ENCODE peak calls at places on chromosomes 7 and 10, in ten cellular contexts. K is iPS DF 6.9, F is GM23248, C is left lung, O is GM23338, Y is IMR-90, E is ascending aorta, M is mammary epithelial cell, X is lung, B is tibial artery. S is an unnamed sample. For H3K4me1, the result is how much of the 10 kb centered on the place peaks cover.

GRCh38 chr10:17212802-17213204 is 11.3 kb upstream of the TRDMT1 start:
- DNase-seq in K (no peak), F (no peak), C (no peak), O (no peak), Y (no peak), E (no peak), M (no peak), X (no peak), B (no peak), S (no peak)

GRCh38 chr7:1466524-1467271 is 7.4 kb upstream of the MICALL2 start:
- DNase-seq in K (no peak), F (peak), C (peak), O (peak), Y (peak), E (peak), M (no peak), X (peak), B (peak), S (no peak)

GRCh38 chr7:123941391-123942180 is 16.5 kb downstream of the SPAM1 start:
- DNase-seq in K (no peak), F (no peak), C (no peak), O (peak), Y (no peak), E (no peak), M (peak), X (no peak), B (no peak), S (peak)

GRCh38 chr10:62018141-62018911 is 116.8 kb downstream of the ARID5B start:
- DNase-seq in K (no peak), F (no peak), C (no peak), O (no peak), Y (no peak), E (no peak), M (no peak), X (no peak), B (no peak), S (no peak)

GRCh38 chr7:4069268-4070095 is 612.6 kb upstream of the FOXK1 start:
- DNase-seq in K (no peak), F (no peak), C (no peak), O (no peak), Y (no peak), E (no peak), M (no peak), X (no peak), B (no peak), S (no peak)

GRCh38 chr7:138247081-138247480 is 170.8 kb downstream of the AKR1D1 start:
- DNase-seq in K (no peak), F (no peak), C (no peak), O (no peak), Y (no peak), E (no peak), M (no peak), X (no peak), B (no peak), S (no peak)

GRCh38 chr7:107948645-107949442 is 54.1 kb downstream of the LAMB1 start:
- DNase-seq in K (no peak), F (peak), C (no peak), O (no peak), Y (peak), E (no peak), M (peak), X (no peak), B (no peak), S (no peak)

GRCh38 chr7:43211276-43211675 is 98.8 kb downstream of the HECW1 start:
- DNase-seq in K (no peak), F (peak), C (no peak), O (peak), Y (no peak), E (no peak), M (no peak), X (no peak), B (no peak), S (no peak)

GRCh38 chr10:99370993-99371392 is 41.8 kb downstream of the CNNM1 start:
- DNase-seq in K (no peak), F (peak), C (no peak), O (peak), Y (peak), E (no peak), M (peak), X (no peak), B (no peak), S (no peak)

GRCh38 chr7:28754027-28754426 is 204.1 kb downstream of the TRIL start:
- DNase-seq in K (no peak), F (peak), C (no peak), O (no peak), Y (peak), E (no peak), M (peak), X (no peak), B (no peak), S (no peak)

GRCh38 chr7:122676466-122676865 is 22.5 kb downstream of the RNF133 start:
- DNase-seq in K (no peak), F (no peak), C (no peak), O (no peak), Y (no peak), E (no peak), M (no peak), X (no peak), B (no peak), S (no peak)

GRCh38 chr7:122677149-122677548 is 21.8 kb downstream of the RNF133 start:
- DNase-seq in K (no peak), F (no peak), C (no peak), O (no peak), Y (no peak), E (no peak), M (no peak), X (no peak), B (no peak), S (no peak)

GRCh38 chr7:122675011-122675410 is 23.9 kb downstream of the RNF133 start:
- DNase-seq in K (no peak), F (peak), C (no peak), O (no peak), Y (no peak), E (no peak), M (peak), X (no peak), B (no peak), S (no peak)

GRCh38 chr7:122674502-122674901 is 24.4 kb downstream of the RNF133 start:
- DNase-seq in K (no peak), F (peak), C (no peak), O (no peak), Y (no peak), E (no peak), M (peak), X (no peak), B (no peak), S (no peak)

GRCh38 chr7:122675621-122676020 is 23.3 kb downstream of the RNF133 start:
- DNase-seq in K (no peak), F (no peak), C (no peak), O (peak), Y (no peak), E (no peak), M (no peak), X (no peak), B (no peak), S (no peak)
- H3K27ac ChIP-seq in K (no peak), F (no peak), C (no peak), O (no peak), Y (no peak), E (no peak), M (no peak), X (no peak), B (no peak), S (no peak)

GRCh38 chr10:88618496-88618895 is 31.9 kb downstream of the LIPJ start:
- DNase-seq in K (no peak), F (peak), C (no peak), O (no peak), Y (no peak), E (no peak), M (no peak), X (no peak), B (no peak), S (no peak)
- H3K4me1 ChIP-seq in K (under half), F (under half), C (under half), O (under half), Y (under half), E (under half), M (under half), X (under half), B (under half), S (under half)

DNA sequence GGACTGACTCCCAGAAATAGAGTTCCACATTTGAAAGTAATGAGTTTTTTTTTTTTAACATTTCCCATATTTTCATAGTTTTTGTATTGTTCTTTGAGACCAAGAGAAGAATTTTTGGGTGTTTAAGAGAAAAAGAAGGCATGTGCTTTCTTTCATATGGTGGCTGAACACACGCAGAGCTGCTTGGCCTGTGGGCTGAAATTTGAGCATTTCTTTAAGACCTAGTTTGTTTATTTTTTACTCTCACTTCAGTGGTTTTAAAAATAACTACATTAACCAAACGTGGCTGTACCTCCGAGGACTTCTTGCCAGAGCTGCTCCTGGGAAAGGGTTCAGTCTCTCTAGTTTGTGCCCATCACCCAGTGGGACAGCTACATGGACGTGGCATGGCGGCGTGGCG is 58.3 kb downstream of the INPP5A start:
- DNase-seq in K (no peak), F (no peak), C (no peak), O (no peak), Y (peak), E (no peak), M (no peak), X (no peak), B (no peak), S (no peak)
- H3K27ac ChIP-seq in K (no peak), F (no peak), C (no peak), O (no peak), Y (no peak), E (peak), M (no peak), X (no peak), B (peak), S (no peak)

DNA sequence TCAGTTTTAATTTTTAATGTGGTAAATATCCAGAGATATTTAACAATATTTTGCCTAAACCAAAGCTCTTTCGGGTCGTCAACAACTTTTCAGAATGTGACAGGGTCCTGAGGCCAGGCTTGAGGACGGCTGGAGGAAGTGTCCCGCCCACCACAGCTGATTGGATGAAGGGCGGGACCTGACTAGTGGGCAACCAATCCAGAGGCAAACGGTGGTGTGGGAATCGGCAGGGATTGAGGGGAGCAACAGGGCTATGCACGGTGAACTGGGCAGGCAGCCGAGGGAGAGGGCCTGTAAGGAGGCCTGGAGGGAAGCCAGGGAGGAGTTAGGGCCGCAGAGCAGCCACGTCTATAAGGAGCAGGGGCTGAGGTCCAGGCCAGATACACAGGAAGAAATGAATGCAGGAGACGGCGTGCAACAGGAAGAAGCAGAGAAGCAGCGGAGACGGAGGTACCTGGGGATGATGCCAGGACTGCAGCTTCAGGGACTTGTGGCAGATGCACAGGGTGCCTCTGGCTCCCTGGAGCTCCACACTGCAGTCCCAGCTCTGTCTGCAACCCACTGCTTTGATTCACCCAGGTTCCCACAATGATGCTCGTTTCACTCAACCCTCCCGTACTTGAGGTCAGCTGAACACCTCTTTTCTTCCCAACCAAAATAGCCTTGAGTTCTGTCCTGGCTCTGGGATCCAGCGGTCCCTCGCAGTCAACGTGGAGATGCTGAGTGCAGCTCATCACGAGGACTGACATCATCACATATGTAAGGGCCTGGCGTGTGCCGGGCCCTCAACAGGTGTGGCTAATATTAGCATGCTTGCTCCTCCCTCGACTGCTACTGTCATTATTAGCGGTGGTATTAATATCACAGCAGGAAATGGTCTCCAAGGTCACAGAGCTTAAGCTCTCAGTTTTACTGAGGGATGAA is 45.9 kb upstream of the ZMIZ1 start:
- DNase-seq in K (peak), F (no peak), C (no peak), O (peak), Y (no peak), E (no peak), M (no peak), X (no peak), B (no peak), S (no peak)
- H3K4me1 ChIP-seq in K (under half), F (under half), C (under half), O (under half), Y (under half), E (under half), M (under half), X (under half), B (under half), S (under half)

DNA sequence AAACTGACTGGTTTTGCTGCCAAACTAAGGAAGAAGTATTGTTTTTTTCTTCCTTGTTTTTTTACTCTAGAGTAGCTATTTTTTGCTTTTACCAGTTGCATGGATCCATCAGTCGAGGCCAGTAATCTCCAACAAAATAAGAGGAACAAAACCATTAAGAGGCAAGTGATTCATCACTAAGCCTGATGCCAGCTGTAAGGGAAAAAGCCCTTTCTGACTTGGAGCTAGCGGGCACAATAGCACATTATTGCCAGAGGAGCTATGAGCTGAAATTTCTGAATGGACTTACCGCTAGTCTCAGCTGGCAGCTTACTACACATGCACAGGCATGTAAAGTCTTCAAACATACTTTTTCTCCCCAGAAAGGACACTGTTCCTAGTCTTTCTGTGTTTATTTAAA is 41.6 kb upstream of the PTPRZ1 start:
- DNase-seq in K (no peak), F (no peak), C (no peak), O (no peak), Y (no peak), E (no peak), M (peak), X (no peak), B (no peak), S (peak)
- H3K27ac ChIP-seq in K (no peak), F (no peak), C (no peak), O (no peak), Y (no peak), E (no peak), M (no peak), X (no peak), B (no peak), S (peak)

GRCh38 chr7:134941185-134941900 is 45.0 kb upstream of the AGBL3 start:
- DNase-seq in K (no peak), F (peak), C (no peak), O (peak), Y (peak), E (no peak), M (peak), X (no peak), B (no peak), S (peak)

GRCh38 chr7:134940711-134941110 is 45.6 kb upstream of the AGBL3 start:
- DNase-seq in K (no peak), F (no peak), C (no peak), O (no peak), Y (no peak), E (no peak), M (peak), X (no peak), B (no peak), S (peak)

GRCh38 chr7:134941947-134942346 is 44.4 kb upstream of the AGBL3 start:
- DNase-seq in K (no peak), F (peak), C (no peak), O (peak), Y (no peak), E (no peak), M (no peak), X (no peak), B (no peak), S (no peak)

GRCh38 chr7:134943785-134944400 is 42.4 kb upstream of the AGBL3 start:
- DNase-seq in K (no peak), F (peak), C (no peak), O (no peak), Y (peak), E (no peak), M (no peak), X (no peak), B (no peak), S (no peak)

DNA sequence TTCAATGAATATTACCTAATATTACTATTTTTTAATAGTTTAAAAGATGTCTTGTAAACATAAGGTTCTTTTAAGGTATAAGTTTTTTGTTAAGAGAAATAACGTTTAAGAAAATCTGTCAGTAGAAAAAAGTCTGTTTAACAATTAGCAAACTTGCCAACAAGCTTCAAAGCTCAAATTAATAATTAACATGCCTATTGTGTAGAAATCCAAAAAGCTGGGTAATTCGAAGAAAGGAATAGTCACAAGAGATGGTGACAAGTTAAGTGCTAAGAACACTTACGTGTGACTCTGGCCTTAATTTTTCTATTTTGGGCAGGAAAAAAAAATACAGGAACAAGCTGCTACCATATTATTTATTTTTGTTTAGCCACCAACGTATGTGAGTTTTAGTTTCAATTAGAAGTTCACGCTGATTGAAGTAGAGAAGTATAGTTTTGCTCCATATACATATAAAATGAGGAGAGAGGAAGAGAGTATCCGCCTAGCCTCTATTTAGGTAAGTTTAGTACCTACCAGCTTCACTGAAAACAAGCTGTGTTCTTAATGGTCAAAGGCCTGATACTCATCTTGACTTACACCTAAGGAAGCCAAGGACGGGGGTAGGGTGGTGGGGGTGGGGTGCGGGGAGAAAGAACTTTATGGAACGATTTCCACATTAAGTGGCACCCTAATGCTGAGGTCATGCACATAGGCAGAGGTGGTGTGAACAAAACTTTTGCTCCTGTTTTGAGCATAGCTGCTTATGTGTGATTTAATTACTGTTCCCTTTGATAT is 43.4 kb upstream of the AGBL3 start:
- DNase-seq in K (no peak), F (no peak), C (no peak), O (no peak), Y (no peak), E (no peak), M (no peak), X (no peak), B (no peak), S (no peak)
- H3K4me1 ChIP-seq in K (under half), F (under half), C (under half), O (under half), Y (under half), E (under half), M (under half), X (under half), B (under half), S (under half)

GRCh38 chr10:14548474-14548873 is 217.8 kb upstream of the FRMD4A start:
- DNase-seq in K (no peak), F (no peak), C (no peak), O (no peak), Y (no peak), E (no peak), M (no peak), X (no peak), B (no peak), S (no peak)
- H3K27ac ChIP-seq in K (no peak), F (no peak), C (peak), O (no peak), Y (no peak), E (no peak), M (no peak), X (no peak), B (no peak), S (no peak)

DNA sequence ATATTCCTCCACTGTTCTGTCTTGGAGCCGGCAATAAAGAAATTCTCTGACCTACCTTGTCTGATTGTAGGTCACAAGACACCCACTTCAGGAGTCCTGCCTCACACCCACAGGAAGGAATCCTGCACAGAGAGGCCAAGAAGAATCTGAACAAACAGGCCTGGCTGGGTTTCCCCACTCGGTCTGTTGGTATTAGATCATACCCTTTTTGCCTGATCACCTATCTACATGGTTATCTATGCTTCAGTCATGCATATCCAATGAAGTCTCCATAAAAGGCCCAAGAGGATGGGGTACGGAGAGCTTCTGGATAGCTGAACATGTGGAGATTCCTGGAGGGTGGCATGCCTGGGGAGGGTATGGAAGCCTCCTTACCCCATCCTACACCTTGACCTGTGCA is 12.3 kb downstream of the OGDH start:
- DNase-seq in K (no peak), F (no peak), C (no peak), O (no peak), Y (no peak), E (no peak), M (peak), X (no peak), B (no peak), S (peak)
- H3K4me1 ChIP-seq in K (under half), F (under half), C (under half), O (under half), Y (under half), E (under half), M (under half), X (under half), B (under half), S (under half)

DNA sequence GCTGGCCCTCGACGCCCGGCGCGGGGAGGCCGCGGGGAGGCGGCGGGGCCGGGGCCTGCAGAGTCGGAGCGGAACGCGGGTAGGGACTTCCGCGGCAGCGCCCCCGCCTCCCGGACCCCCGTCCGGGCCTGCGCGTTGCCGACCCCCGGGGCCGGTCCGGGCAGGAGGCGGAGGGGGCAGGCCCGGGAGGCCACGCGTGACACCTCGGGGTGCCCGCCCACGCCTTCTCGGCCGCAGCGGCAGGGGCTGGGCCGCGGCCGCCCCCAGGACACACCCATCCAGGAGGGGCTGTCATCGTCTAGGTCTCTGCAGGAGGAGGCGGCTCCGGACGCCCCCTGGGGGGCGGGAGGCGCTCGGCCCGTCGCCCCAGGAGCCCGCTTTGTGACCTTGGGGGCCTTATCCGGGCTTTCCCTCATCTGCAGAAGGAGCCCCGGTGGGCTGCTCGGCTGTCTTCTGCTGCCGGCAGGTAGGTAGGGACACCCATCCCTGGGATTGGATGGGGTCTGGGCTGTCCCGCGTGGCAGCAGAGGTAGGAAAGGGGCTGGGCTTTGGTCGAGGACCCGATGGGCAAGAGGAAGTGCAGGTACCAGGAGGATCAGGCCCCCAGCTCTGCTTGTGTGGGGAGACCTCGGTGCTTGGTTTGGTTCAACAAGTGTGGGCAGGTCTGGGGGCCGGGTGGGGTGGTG is 569 bp downstream of the ZNF316 start:
- DNase-seq in K (no peak), F (peak), C (peak), O (peak), Y (peak), E (no peak), M (no peak), X (peak), B (no peak), S (no peak)
- H3K27ac ChIP-seq in K (no peak), F (no peak), C (peak), O (no peak), Y (peak), E (peak), M (no peak), X (peak), B (peak), S (no peak)

GRCh38 chr7:30146127-30146612 is 11.4 kb downstream of the MTURN start:
- DNase-seq in K (no peak), F (no peak), C (no peak), O (no peak), Y (no peak), E (no peak), M (no peak), X (no peak), B (no peak), S (no peak)
- H3K4me1 ChIP-seq in K (under half), F (under half), C (under half), O (under half), Y (under half), E (under half), M (under half), X (under half), B (under half), S (under half)

S was measured in foreskin keratinocyte.